ENCODE peak calls at places on chromosomes 4 and X, in four cellular contexts. V is mesenchymal stem cell, Y is K562, B is astrocyte. F is an unnamed sample. For H3K4me1, the result is how much of the 10 kb centered on the place peaks cover.

GRCh38 chrX:43969504-43970501 is 3.4 kb downstream of the NDP start:
- DNase-seq in V (peak), Y (no peak), B (peak), F (no peak)

GRCh38 chrX:39730671-39731389 is 366.9 kb downstream of the BCOR start:
- DNase-seq in V (peak), Y (peak), B (peak), F (peak)

GRCh38 chrX:118802857-118803256 is 20.8 kb upstream of the ZCCHC12 start:
- DNase-seq in V (peak), Y (no peak), B (peak), F (no peak)

GRCh38 chr4:142516686-142517145 is 329.4 kb downstream of the INPP4B start:
- DNase-seq in V (no peak), Y (no peak), B (peak), F (no peak)

GRCh38 chr4:55186123-55186522 is 60.7 kb upstream of the KDR start:
- DNase-seq in V (peak), Y (no peak), B (no peak), F (no peak)

GRCh38 chrX:153500676-153501280 is 6.0 kb downstream of the BGN start:
- DNase-seq in V (no peak), Y (no peak), B (no peak), F (no peak)

GRCh38 chr4:163072222-163072621 is 94.5 kb downstream of the NAF1 start:
- DNase-seq in V (no peak), Y (no peak), B (peak), F (no peak)

GRCh38 chrX:123424546-123424945 is 240.5 kb downstream of the GRIA3 start:
- DNase-seq in V (peak), Y (no peak), B (peak), F (no peak)

GRCh38 chr4:76803522-76803921 is 94.4 kb downstream of the SOWAHB start:
- DNase-seq in V (peak), Y (peak), B (peak), F (no peak)

GRCh38 chrX:111634823-111635410 is 46.1 kb upstream of the ALG13 start:
- DNase-seq in V (no peak), Y (no peak), B (no peak), F (no peak)

GRCh38 chr4:8844976-8845690 is 26.5 kb downstream of the HMX1 start:
- DNase-seq in V (no peak), Y (no peak), B (no peak), F (no peak)

GRCh38 chr4:86895692-86896488 is 3.7 kb upstream of the C4orf36 start:
- DNase-seq in V (peak), Y (peak), B (peak), F (peak)

GRCh38 chr4:155999743-156000142 is 46.1 kb upstream of the CTSO start:
- DNase-seq in V (peak), Y (no peak), B (no peak), F (no peak)

GRCh38 chrX:40945366-40945713 is 139.9 kb upstream of the USP9X start:
- DNase-seq in V (peak), Y (peak), B (peak), F (no peak)

GRCh38 chrX:12548341-12548740 is 242.9 kb upstream of the PRPS2 start:
- DNase-seq in V (no peak), Y (no peak), B (no peak), F (no peak)

GRCh38 chr4:148444296-148445070 is 2.3 kb upstream of the NR3C2 start:
- DNase-seq in V (peak), Y (peak), B (no peak), F (peak)

GRCh38 chr4:186871856-186872255 is 148.2 kb upstream of the FAT1 start:
- DNase-seq in V (no peak), Y (no peak), B (no peak), F (no peak)

GRCh38 chr4:54228563-54229501 is at the start of gene PDGFRA:
- DNase-seq in V (peak), Y (no peak), B (peak), F (no peak)

GRCh38 chr4:88022289-88022688 is 14.9 kb downstream of the PKD2 start:
- DNase-seq in V (peak), Y (no peak), B (no peak), F (no peak)

GRCh38 chr4:88021824-88022223 is 14.4 kb downstream of the PKD2 start:
- DNase-seq in V (peak), Y (no peak), B (no peak), F (no peak)

GRCh38 chr4:88017516-88018302 is 10.3 kb downstream of the PKD2 start:
- DNase-seq in V (peak), Y (no peak), B (peak), F (no peak)

GRCh38 chr4:88015659-88016295 is 8.3 kb downstream of the PKD2 start:
- DNase-seq in V (no peak), Y (no peak), B (no peak), F (no peak)

GRCh38 chr4:88018471-88018870 is 11.0 kb downstream of the PKD2 start:
- DNase-seq in V (peak), Y (no peak), B (peak), F (no peak)
- H3K4me1 ChIP-seq in V (under half), Y (under half), B (under half), F (under half)

GRCh38 chr4:144318797-144319196 is 178.3 kb upstream of the GYPA start:
- DNase-seq in V (no peak), Y (no peak), B (no peak), F (no peak)

GRCh38 chr4:144313370-144313769 is 172.9 kb upstream of the GYPA start:
- DNase-seq in V (no peak), Y (no peak), B (no peak), F (no peak)

DNA sequence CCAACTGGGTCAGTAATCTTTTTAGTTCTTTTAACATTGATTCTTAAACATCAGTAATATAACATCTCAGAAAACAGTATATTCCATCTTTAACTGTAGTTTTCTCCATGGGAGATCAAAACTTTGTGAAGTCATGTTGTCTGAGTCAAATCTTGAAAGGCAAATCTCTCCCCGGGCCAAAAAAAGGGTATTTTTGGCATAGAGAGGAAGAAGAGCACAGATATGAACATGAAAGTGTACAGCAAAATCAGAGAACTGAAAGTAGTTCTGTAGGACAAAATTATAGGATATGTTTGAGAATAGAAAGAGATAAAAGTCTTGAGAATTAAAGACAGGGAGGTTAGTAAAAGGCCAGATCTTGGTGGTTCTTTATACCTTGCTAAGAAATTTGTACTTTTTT is 176.4 kb upstream of the GYPA start:
- DNase-seq in V (no peak), Y (no peak), B (no peak), F (no peak)
- H3K4me2 ChIP-seq in V (no peak), Y (no peak), B (no peak), F (peak)

GRCh38 chrX:71543316-71543715 is 10.4 kb downstream of the OGT start:
- DNase-seq in V (peak), Y (no peak), B (peak), F (no peak)

GRCh38 chrX:71542411-71542810 is 9.5 kb downstream of the OGT start:
- DNase-seq in V (peak), Y (no peak), B (peak), F (no peak)

GRCh38 chrX:71541546-71542022 is 8.7 kb downstream of the OGT start:
- DNase-seq in V (peak), Y (no peak), B (peak), F (no peak)

GRCh38 chrX:71540801-71541545 is 8.1 kb downstream of the OGT start:
- DNase-seq in V (no peak), Y (no peak), B (no peak), F (no peak)

DNA sequence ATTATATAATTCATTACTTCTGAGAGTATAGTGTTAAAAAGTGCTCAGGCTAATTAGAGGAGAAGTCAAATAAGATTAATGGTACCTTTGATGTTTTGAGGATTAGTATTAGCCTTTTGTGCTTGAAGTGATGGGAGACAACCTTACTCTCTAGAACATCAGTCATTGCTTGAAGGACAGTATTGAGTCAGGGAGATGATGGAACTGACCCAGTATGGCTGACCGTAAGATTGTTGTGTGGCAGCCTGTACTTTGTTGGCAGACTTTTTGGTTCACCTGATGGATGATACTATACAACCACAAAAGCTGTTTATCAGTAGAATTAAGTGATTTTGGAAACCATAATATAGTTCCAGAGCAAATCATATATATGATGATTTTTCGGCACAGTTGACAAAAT is 9.9 kb downstream of the OGT start:
- DNase-seq in V (no peak), Y (no peak), B (peak), F (no peak)
- H3K9ac ChIP-seq in V (peak), Y (no peak), B (peak), F (no peak)

DNA sequence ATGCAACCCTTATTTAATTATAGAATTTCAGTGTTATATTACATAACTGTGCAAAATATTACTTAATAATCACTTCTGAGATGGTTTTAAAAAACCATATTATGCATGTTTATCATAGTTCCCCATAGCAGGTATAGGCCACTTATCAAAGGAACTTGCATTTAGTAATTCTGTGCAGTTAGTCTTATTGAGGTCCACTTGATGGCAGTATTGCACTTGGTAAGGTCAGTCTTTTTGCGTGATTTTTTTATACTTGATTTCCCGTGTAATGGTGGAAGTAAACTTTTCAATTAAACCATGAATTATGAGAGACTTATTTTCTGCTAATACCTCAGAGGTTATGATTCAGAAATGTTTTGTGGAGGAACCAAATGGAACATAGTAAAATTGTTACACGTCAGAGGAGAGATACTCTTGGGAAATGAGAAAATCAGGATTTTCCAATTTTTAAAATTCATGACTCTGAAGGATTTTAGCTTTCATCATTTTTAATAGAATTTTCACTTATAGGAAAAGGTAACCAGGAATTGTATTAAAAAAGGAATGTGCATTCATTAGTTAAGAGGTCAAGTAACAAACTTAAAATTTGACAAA is 230.0 kb downstream of the CCSER1 start:
- DNase-seq in V (peak), Y (no peak), B (peak), F (peak)
- H3K4me1 ChIP-seq in V (under half), Y (under half), B (under half), F (under half)

DNA sequence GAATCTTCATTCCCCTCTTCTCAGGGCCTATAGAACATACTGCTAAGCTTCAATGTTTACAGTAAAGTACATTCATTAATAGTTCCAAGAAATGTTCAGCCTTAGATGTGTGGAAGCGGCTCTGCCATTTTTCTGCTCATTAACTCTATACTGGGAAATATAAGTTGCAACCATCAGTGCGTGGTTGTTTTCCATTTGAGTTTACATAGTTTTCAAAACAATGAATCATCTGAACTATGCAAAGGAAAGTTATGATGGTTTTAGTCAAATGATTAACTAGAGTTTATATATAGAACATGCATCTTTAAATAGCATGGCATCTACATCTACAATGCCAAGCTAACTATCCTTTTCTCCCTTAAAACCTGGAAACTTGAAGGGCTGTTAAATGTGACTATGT is 29.6 kb downstream of the LEF1 start:
- DNase-seq in V (no peak), Y (no peak), B (no peak), F (no peak)
- H3K4me2 ChIP-seq in V (no peak), Y (no peak), B (no peak), F (no peak)

DNA sequence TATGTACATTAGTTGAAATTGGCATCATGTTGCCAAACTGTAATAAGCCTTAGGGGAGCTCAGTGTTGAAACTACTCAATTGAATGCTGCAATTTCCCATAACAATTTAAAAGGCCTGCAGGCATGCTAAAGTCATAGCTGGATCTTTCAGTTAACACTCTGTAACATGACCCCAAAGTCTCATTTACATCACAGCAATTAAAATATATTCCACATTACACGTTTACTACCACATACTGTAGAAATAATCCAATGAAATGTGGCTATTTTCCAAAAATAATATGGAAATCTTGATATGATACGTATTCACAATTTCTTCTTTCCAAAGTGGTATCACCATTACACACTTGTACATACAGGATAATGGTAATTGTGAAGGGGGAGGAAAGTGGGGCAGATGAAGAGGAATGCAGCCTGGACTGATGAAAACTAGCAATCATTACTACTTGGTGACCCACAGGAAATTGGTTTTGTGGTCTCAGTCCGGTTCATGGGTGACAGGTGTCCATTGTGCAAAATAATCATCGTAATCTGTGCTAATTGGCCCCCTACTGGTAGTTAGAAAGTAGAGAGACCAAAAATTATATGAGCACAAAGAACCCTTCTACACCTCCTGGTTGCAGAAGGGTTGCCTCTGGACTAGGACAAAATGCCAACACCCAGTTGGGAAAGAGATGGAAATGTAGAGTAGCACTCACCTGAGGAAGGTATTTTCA is 63.7 kb downstream of the TENM3 start:
- DNase-seq in V (no peak), Y (no peak), B (peak), F (no peak)
- H3K9ac ChIP-seq in V (no peak), Y (no peak), B (peak), F (no peak)

GRCh38 chr4:153485860-153486259 is 19.7 kb downstream of the TMEM131L start:
- DNase-seq in V (no peak), Y (no peak), B (no peak), F (no peak)

GRCh38 chr4:153489856-153490558 is 23.8 kb downstream of the TMEM131L start:
- DNase-seq in V (no peak), Y (no peak), B (no peak), F (no peak)

GRCh38 chr4:153486281-153487151 is 20.4 kb downstream of the TMEM131L start:
- DNase-seq in V (peak), Y (no peak), B (peak), F (no peak)

GRCh38 chr4:153488719-153489384 is 22.7 kb downstream of the TMEM131L start:
- DNase-seq in V (no peak), Y (no peak), B (no peak), F (no peak)

GRCh38 chr4:153488006-153488718 is 22.0 kb downstream of the TMEM131L start:
- DNase-seq in V (no peak), Y (no peak), B (peak), F (no peak)
- H3K4me1 ChIP-seq in V (under half), Y (under half), B (under half), F (under half)

DNA sequence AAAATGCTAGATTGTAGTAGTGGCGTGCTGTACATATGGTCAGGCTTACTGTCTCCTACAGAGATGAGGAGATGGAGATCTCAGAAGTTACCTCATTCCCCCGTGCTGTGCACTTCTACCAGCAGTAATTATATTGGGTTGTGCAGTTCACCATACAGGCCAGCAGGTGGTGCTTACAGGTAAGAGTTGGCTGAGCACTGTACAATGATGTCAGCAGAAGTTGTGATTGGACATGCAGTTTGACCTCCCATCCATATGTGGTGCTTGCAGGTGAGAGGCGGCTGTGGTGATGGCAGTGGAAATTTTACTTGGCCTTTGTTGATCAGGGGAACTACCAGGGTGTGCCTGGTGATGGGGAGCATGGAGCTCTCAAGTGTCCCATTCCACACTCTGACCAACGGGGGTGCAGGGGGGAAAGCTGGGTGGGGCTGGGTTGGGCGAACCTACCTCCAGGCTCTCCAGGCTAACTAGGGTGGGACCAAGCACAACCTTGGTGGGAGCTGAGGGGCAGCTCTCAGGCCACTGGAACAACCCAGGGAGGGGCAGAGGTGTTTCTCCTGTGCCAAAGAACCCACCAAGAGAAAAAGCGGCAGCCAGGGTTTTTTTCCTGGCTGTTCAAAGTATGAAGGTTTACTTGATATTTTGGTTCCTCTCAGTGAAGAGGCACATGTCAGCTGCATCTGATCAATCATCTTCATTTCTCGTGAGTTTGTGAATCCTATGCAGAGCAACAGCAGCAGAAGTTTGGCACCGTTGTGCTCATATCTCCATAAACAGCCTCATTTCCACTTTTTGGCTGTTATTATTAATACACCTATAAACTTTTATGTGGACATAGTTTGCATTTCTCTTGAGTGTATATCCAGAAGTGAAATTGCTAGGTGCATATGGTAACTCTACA is 73.8 kb upstream of the FREM3 start:
- DNase-seq in V (peak), Y (peak), B (peak), F (peak)
- H3K4me2 ChIP-seq in V (no peak), Y (no peak), B (no peak), F (peak)

DNA sequence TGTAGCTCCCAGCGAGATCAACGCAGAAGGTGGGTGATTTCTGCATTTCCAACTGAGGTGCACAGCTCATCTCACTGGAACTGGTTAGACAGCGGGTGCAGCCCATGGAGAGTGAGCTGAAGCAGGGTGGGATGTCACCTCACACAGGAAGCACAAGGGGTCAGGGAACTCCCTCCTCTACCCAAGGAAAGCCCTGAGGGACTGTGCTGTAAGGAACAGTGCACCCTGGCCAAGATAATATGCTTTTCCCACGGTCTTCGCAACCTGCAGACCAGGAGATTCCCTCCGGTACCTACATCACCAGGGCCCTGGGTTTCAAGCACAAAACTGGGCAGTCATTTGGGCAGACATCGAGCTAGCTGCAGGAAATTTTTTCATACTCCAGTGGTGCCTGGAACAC is 216.4 kb upstream of the TET2 start:
- DNase-seq in V (no peak), Y (no peak), B (no peak), F (no peak)
- H3K9ac ChIP-seq in V (no peak), Y (no peak), B (no peak), F (no peak)

F was measured in MM.1S.